ENCODE peak calls at places on chromosomes 13 and 19, in four cellular contexts. B, S, X and U are unnamed samples.

GRCh38 chr13:32267836-32268439 is 47.2 kb downstream of the ZAR1L start:
- DNase-seq in X (peak; percentile 65), B (no peak), S (no peak), U (no peak)

GRCh38 chr19:33690461-33691427 is 69.0 kb downstream of the CHST8 start:
- DNase-seq in X (no peak), S (no peak), B (no peak), U (no peak)

GRCh38 chr19:40231544-40232424 is 5.3 kb upstream of the CCNP start:
- DNase-seq in B (peak; percentile 82), X (no peak), S (peak; percentile 82), U (no peak)

GRCh38 chr13:50244913-50245574 is 229.8 kb downstream of the KCNRG start:
- DNase-seq in X (no peak), B (peak; percentile 99), S (peak; percentile 51), U (peak; percentile 65)

GRCh38 chr13:98285317-98285716 is 108.2 kb upstream of the RNF113B start:
- DNase-seq in B (no peak), X (no peak), S (no peak), U (no peak)

GRCh38 chr19:35090795-35091214 is 24.8 kb upstream of the FXYD3 start:
- DNase-seq in X (no peak), S (no peak), B (no peak), U (no peak)

GRCh38 chr13:60431108-60431700 is 34.2 kb downstream of the TDRD3 start:
- DNase-seq in B (peak; percentile 47), S (peak; percentile 18), X (no peak), U (peak; percentile 61)

GRCh38 chr19:33464733-33465115 is 56.9 kb downstream of the PEPD start:
- DNase-seq in B (no peak), S (no peak), X (no peak), U (no peak)

GRCh38 chr19:2600914-2601870 is 101.3 kb downstream of the GNG7 start:
- DNase-seq in S (no peak), X (no peak), B (no peak), U (no peak)

GRCh38 chr13:44573790-44574465 is 2.2 kb downstream of the TSC22D1 start:
- DNase-seq in S (no peak), B (peak; percentile 11), X (no peak), U (no peak)

GRCh38 chr19:58054792-58055482 is 4.1 kb upstream of the ZNF135 start:
- DNase-seq in X (no peak), S (no peak), B (no peak), U (no peak)

GRCh38 chr13:112769615-112770014 is 79.8 kb downstream of the ATP11A start:
- DNase-seq in X (no peak), S (no peak), B (no peak), U (no peak)

GRCh38 chr13:112768795-112769411 is 79.1 kb downstream of the ATP11A start:
- DNase-seq in S (no peak), B (no peak), X (no peak), U (peak; percentile 30)

GRCh38 chr13:112766336-112766735 is 76.5 kb downstream of the ATP11A start:
- DNase-seq in B (no peak), S (no peak), X (no peak), U (no peak)

GRCh38 chr13:112765734-112766133 is 75.9 kb downstream of the ATP11A start:
- DNase-seq in S (no peak), X (no peak), B (no peak), U (no peak)

GRCh38 chr13:112767506-112768471 is 78.0 kb downstream of the ATP11A start:
- DNase-seq in S (no peak), B (no peak), X (no peak), U (peak; percentile 17)
- TF ChIP-seq CBX5 in S (no peak), B (no peak), X (no peak), U (no peak)

DNA sequence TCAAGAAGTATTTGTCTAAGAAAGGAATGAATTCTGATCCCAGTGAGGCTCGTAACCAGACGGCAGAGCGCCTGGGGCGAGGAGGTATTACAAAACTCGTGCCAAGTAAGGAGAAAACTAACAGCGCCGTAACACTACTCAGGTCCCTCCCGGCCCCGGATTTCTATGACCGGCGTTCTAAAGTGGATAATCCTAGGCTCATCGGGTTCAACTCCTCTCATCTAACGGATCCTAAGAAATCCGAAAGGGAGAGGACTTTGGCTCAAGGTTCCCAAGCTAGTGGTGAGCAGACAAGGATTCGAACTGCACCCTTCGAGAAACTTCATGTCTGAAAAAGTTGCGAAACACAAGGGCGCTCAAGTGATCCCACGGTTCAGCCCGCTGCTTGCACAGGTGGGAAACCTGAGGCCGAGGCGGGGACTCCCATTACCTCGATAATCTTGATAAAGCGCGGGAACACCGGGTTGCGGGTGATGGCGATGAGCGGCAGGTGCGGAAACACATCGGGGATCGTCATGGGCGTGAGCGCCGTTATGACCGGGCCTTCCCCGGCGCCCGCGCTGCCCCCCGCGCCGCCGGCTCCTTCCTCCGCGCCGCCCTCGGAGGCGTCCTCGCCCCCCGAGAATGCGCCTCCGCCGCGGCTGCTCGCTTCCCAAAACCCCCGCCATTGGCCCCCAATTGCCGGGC is 529 bp downstream of the LONP1 start:
- DNase-seq in S (no peak), X (no peak), B (no peak), U (no peak)
- TF ChIP-seq CBX5 in S (no peak), X (no peak), B (no peak), U (no peak)

GRCh38 chr13:46683879-46684278 is 113.1 kb downstream of the ESD start:
- DNase-seq in B (no peak), X (no peak), S (no peak), U (no peak)

GRCh38 chr13:46675016-46675415 is 121.9 kb downstream of the ESD start:
- DNase-seq in S (no peak), X (no peak), B (no peak), U (no peak)

GRCh38 chr13:46676378-46676725 is 120.6 kb downstream of the ESD start:
- DNase-seq in B (no peak), X (no peak), S (no peak), U (no peak)

GRCh38 chr13:46682015-46682414 is 114.9 kb downstream of the ESD start:
- DNase-seq in B (no peak), S (no peak), X (no peak), U (no peak)

DNA sequence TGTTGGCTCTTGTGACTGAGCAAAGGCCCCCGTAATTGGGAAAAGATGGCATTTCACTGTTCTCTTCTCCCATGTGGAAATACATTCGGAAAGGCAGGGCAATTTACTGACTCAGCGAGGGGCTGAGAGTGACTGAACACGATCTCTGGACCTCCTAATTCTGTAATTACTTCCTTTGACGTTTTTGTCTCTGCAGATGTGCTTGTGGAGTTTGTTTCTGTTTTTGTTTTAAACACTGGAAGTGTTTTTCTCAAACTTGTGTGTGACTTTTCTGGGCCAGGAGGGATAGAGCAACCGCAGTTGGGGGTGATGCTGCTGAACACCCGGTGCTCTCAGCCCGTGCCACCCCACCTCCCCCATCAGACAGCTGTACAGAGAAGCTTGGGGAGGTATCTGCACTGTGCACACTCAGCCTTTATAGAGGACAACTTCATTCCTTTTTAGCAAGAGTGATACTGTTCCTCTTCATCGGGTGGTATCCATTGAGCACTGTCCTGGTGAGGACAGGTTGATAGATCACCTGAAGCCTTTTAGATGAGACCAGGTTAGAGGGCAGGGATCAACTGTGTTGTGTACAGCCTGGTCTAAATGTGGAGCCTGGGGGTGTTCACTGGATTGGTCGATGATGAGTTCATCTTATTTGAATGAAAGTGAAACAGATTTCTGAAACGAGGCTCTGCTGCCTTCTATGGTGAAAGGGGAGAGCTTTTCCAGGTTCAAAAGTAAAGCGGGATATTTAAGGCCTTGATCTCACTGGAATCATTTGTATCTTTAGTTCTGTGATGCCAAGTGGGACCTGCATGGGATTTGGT is 117.4 kb downstream of the ESD start:
- DNase-seq in X (no peak), S (no peak), B (peak; percentile 9), U (peak; percentile 53)
- TF ChIP-seq CBX5 in X (no peak), S (no peak), B (no peak), U (no peak)

DNA sequence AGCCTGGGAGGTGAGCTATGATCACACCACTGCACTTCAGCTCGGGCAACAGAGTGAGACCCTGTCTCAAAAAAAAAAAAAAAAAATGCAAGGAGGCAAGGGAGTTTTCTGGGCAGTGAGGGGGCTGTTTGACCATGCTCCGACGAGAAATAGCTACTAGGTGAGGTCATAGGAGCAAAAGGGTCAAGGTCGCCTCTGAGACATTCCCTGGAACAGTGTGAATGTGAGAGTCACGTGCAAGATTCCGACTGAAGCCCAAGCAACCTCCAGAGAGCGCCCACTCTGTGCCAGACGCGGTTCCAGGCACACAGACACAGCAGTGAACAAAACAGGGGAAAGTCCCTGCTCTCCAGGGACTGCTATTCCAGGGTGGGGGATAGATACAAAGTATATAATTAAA is 2.5 kb downstream of the ZNRF4 start:
- DNase-seq in X (no peak), B (no peak), S (no peak), U (no peak)
- TF ChIP-seq CBX5 in X (no peak), B (no peak), S (no peak), U (no peak)